ENCODE peak calls at places on chromosome 9, in eight cellular contexts. X is NCI-H146; O is neural crest cell; G is stimulated activated CD4-positive, alpha-beta T cell treated with anti-CD3 and anti-CD28 coated beads, TNF-alpha, amount 100 ng/mL, for 24 hours; J is left cardiac atrium; T is GOT3; H is T-cell; S is lung microvascular endothelial cell. E is an unnamed sample.

GRCh38 chr9:114906922-114907571 is 23.3 kb downstream of the TNFSF8 start:
- DNase-seq in T (no peak), O (no peak), G (no peak), J (no peak), X (peak), H (no peak), S (peak), E (peak)

GRCh38 chr9:124764774-124765438 is 6.2 kb downstream of the NR6A1 start:
- DNase-seq in S (peak), G (no peak), O (no peak), H (no peak), T (no peak), X (no peak), J (no peak), E (no peak)

GRCh38 chr9:93590609-93591234 is 14.3 kb downstream of the PHF2 start:
- DNase-seq in T (no peak), G (no peak), X (no peak), H (no peak), S (no peak), J (no peak), O (no peak), E (no peak)

GRCh38 chr9:94908041-94908563 is 181.6 kb downstream of the AOPEP start:
- DNase-seq in T (no peak), S (no peak), X (no peak), J (no peak), O (no peak), H (no peak), G (no peak), E (no peak)

GRCh38 chr9:86202338-86202882 is 57.0 kb downstream of the C9orf153 start:
- DNase-seq in O (no peak), S (peak), H (peak), G (no peak), X (peak), T (no peak), J (no peak), E (no peak)

GRCh38 chr9:89497181-89497963 is 541 bp downstream of the SEMA4D start:
- DNase-seq in S (no peak), T (no peak), X (peak), H (peak), J (no peak), G (no peak), O (peak), E (no peak)

GRCh38 chr9:135797507-135798302 is 95.7 kb downstream of the KCNT1 start:
- DNase-seq in H (peak), G (peak), X (no peak), O (peak), T (no peak), J (peak), S (peak), E (no peak)

GRCh38 chr9:135015986-135016640 is 71.4 kb upstream of the OLFM1 start:
- DNase-seq in X (no peak), J (no peak), O (no peak), H (no peak), S (no peak), G (no peak), T (no peak), E (no peak)

GRCh38 chr9:74942801-74943200 is 9.9 kb downstream of the C9orf40 start:
- DNase-seq in O (no peak), J (no peak), S (peak), H (no peak), T (no peak), G (peak), X (no peak), E (no peak)

GRCh38 chr9:26809795-26810194 is 82.8 kb downstream of the CAAP1 start:
- DNase-seq in G (no peak), T (no peak), S (no peak), O (no peak), H (no peak), J (no peak), X (no peak), E (no peak)

GRCh38 chr9:116209406-116210116 is 56.0 kb downstream of the PAPPA start:
- DNase-seq in T (no peak), O (no peak), J (no peak), H (no peak), G (no peak), S (no peak), X (no peak), E (no peak)

GRCh38 chr9:99807276-99807852 is 14.3 kb upstream of the NR4A3 start:
- DNase-seq in H (peak), S (peak), X (peak), G (peak), O (peak), T (no peak), J (peak), E (no peak)

GRCh38 chr9:117414220-117414905 is 494 bp downstream of the ASTN2 start:
- DNase-seq in J (peak), H (no peak), O (peak), S (peak), G (no peak), X (peak), T (no peak), E (no peak)

GRCh38 chr9:110472111-110472510 is 107.4 kb downstream of the SVEP1 start:
- DNase-seq in G (no peak), S (no peak), H (no peak), T (no peak), O (no peak), X (no peak), J (no peak), E (no peak)

GRCh38 chr9:99326112-99326916 is 104.2 kb downstream of the SEC61B start:
- DNase-seq in G (no peak), T (no peak), J (no peak), X (no peak), H (no peak), O (no peak), S (peak), E (no peak)

GRCh38 chr9:15513335-15513734 is 2.6 kb upstream of the PSIP1 start:
- DNase-seq in G (no peak), J (no peak), H (no peak), X (peak), S (no peak), T (no peak), O (no peak), E (no peak)

GRCh38 chr9:108416321-108416720 is 439.5 kb downstream of the ACTL7B start:
- DNase-seq in S (peak), H (no peak), T (no peak), J (no peak), O (no peak), X (peak), G (no peak), E (no peak)

GRCh38 chr9:93112864-93113389 is 16.9 kb downstream of the CARD19 start:
- DNase-seq in G (no peak), H (no peak), X (no peak), O (no peak), T (no peak), J (peak), S (no peak), E (no peak)

GRCh38 chr9:122031157-122031556 is 62.0 kb downstream of the TTLL11 start:
- DNase-seq in G (no peak), S (no peak), X (no peak), H (no peak), T (no peak), J (no peak), O (no peak), E (no peak)

GRCh38 chr9:110148384-110148783 is 59.6 kb downstream of the C9orf152 start:
- DNase-seq in O (no peak), X (no peak), T (no peak), H (peak), G (peak), J (no peak), S (no peak), E (no peak)

GRCh38 chr9:75123696-75124095 is 35.4 kb downstream of the OSTF1 start:
- DNase-seq in T (no peak), H (no peak), S (no peak), G (no peak), X (no peak), J (no peak), O (no peak), E (no peak)

GRCh38 chr9:35236692-35237091 is 74.9 kb downstream of the UNC13B start:
- DNase-seq in G (no peak), O (no peak), X (no peak), S (no peak), J (no peak), H (no peak), T (no peak), E (no peak)

GRCh38 chr9:115969096-115969495 is 184.5 kb upstream of the PAPPA start:
- DNase-seq in X (no peak), T (no peak), G (no peak), H (no peak), J (no peak), O (no peak), S (no peak), E (no peak)

GRCh38 chr9:2040828-2041227 is 25.7 kb downstream of the SMARCA2 start:
- DNase-seq in G (no peak), S (no peak), T (no peak), H (no peak), J (no peak), O (no peak), X (no peak), E (no peak)

GRCh38 chr9:124788542-124789217 is 11.7 kb downstream of the OLFML2A start:
- DNase-seq in X (no peak), S (no peak), T (no peak), J (no peak), H (no peak), O (no peak), G (no peak), E (no peak)

GRCh38 chr9:125393426-125393825 is 131.8 kb downstream of the GAPVD1 start:
- DNase-seq in O (no peak), X (no peak), G (no peak), T (no peak), J (no peak), H (no peak), S (no peak), E (no peak)

GRCh38 chr9:111730937-111731567 is 63.7 kb downstream of the SHOC1 start:
- DNase-seq in H (no peak), O (no peak), S (no peak), T (no peak), J (no peak), G (no peak), X (no peak), E (no peak)

GRCh38 chr9:93492327-93492726 is 38.9 kb upstream of the FAM120AOS start:
- DNase-seq in S (no peak), H (no peak), O (no peak), X (no peak), G (no peak), J (no peak), T (no peak), E (no peak)

GRCh38 chr9:96073531-96074284 is 198.2 kb downstream of the ERCC6L2 start:
- DNase-seq in H (no peak), T (no peak), S (no peak), X (no peak), G (no peak), O (no peak), J (peak), E (no peak)

GRCh38 chr9:131019387-131020239 is 10.6 kb downstream of the LAMC3 start:
- DNase-seq in O (no peak), G (no peak), T (no peak), X (peak), H (no peak), J (no peak), S (no peak), E (no peak)

GRCh38 chr9:15144567-15145174 is 162.3 kb downstream of the TTC39B start:
- DNase-seq in G (no peak), S (no peak), J (peak), O (no peak), H (no peak), T (no peak), X (no peak), E (peak)

GRCh38 chr9:137433349-137433915 is 7.7 kb downstream of the ENTPD8 start:
- DNase-seq in G (no peak), J (peak), H (no peak), X (peak), S (no peak), O (no peak), T (no peak), E (no peak)

GRCh38 chr9:98564714-98565113 is 144.0 kb downstream of the GABBR2 start:
- DNase-seq in T (no peak), H (no peak), G (no peak), S (no peak), O (no peak), J (no peak), X (no peak), E (no peak)